ENCODE peak calls at places on chromosome 1, in eight cellular contexts. D is stimulated activated CD4-positive, alpha-beta T cell treated with anti-CD3 and anti-CD28 coated beads, Interleukin-4, amount 100 ng/mL, for 48 hours; S is stomach; V is iPS-NIHi11; G is activated CD8-positive, alpha-beta memory T cell treated with anti-CD3 and anti-CD28 coated beads, Interleukin-2, amount 50 U/mL, for 48 hours; C is memory B cell; Z is NCI-H1105; L is cardiac fibroblast. N is an unnamed sample.
A peak's percentile ranks its signal among the peaks of the same experiment; 100 is the strongest.

GRCh38 chr1:14095001-14095400 is 395.0 kb downstream of the PRDM2 start:
- DNase-seq in L (no peak), S (no peak), G (no peak), V (peak; percentile 79), Z (peak; percentile 34), D (no peak), C (no peak), N (peak; percentile 78)

GRCh38 chr1:54972436-54972835 is 8.0 kb upstream of the TMEM61 start:
- DNase-seq in Z (no peak), C (no peak), S (no peak), V (no peak), D (no peak), L (no peak), G (peak; percentile 26), N (no peak)

GRCh38 chr1:71587961-71588360 is 507.1 kb upstream of the ZRANB2 start:
- DNase-seq in D (no peak), G (no peak), Z (no peak), L (peak; percentile 53), V (no peak), S (no peak), C (no peak), N (peak; percentile 19)

GRCh38 chr1:43358121-43358745 is 548 bp upstream of the CDC20 start:
- DNase-seq in G (no peak), C (no peak), Z (no peak), L (no peak), D (no peak), V (peak; percentile 54), S (no peak), N (peak; percentile 85)

GRCh38 chr1:37267111-37267835 is 207.1 kb upstream of the ZC3H12A start:
- DNase-seq in S (no peak), V (peak; percentile 38), Z (peak; percentile 8), C (no peak), D (no peak), G (no peak), L (no peak), N (peak; percentile 92)

GRCh38 chr1:92291372-92291999 is 7.3 kb downstream of the GLMN start:
- DNase-seq in S (no peak), V (peak; percentile 31), D (no peak), Z (peak; percentile 39), G (no peak), L (peak; percentile 84), C (no peak), N (peak; percentile 79)

GRCh38 chr1:205600085-205600484 is 31.7 kb downstream of the ELK4 start:
- DNase-seq in V (no peak), Z (no peak), C (no peak), S (no peak), L (peak; percentile 70), D (no peak), G (peak; percentile 47), N (no peak)

GRCh38 chr1:75954594-75954993 is 22.4 kb upstream of the ASB17 start:
- DNase-seq in Z (no peak), S (no peak), C (no peak), L (peak; percentile 6), D (no peak), G (no peak), V (no peak), N (no peak)

GRCh38 chr1:66489146-66489545 is 44.8 kb upstream of the SGIP1 start:
- DNase-seq in S (no peak), G (no peak), L (peak; percentile 80), Z (no peak), C (no peak), D (no peak), V (no peak), N (no peak)

GRCh38 chr1:111222308-111223125 is 5.0 kb upstream of the CHI3L2 start:
- DNase-seq in D (peak; percentile 73), V (peak; percentile 91), G (peak; percentile 89), L (peak; percentile 72), S (peak; percentile 86), C (peak; percentile 76), Z (peak; percentile 63), N (peak; percentile 91)

GRCh38 chr1:245180496-245180895 is 25.7 kb downstream of the KIF26B start:
- DNase-seq in L (no peak), S (no peak), C (no peak), V (no peak), D (no peak), G (no peak), Z (no peak), N (no peak)

GRCh38 chr1:229015791-229016190 is 255.1 kb upstream of the RAB4A start:
- DNase-seq in C (no peak), Z (no peak), D (no peak), V (no peak), S (no peak), L (no peak), G (no peak), N (no peak)

GRCh38 chr1:168583571-168583970 is 7.2 kb downstream of the XCL1 start:
- DNase-seq in G (no peak), C (no peak), D (no peak), S (no peak), L (no peak), Z (no peak), V (peak; percentile 19), N (no peak)

GRCh38 chr1:171717080-171717479 is 24.8 kb downstream of the VAMP4 start:
- DNase-seq in S (no peak), G (no peak), L (peak; percentile 33), Z (no peak), C (no peak), D (no peak), V (no peak), N (no peak)

GRCh38 chr1:111404588-111404987 is 22.9 kb downstream of the OVGP1 start:
- DNase-seq in G (no peak), D (no peak), L (no peak), V (no peak), C (peak; percentile 13), S (no peak), Z (no peak), N (peak; percentile 51)

GRCh38 chr1:31627930-31628421 is 10.5 kb downstream of the HCRTR1 start:
- DNase-seq in S (peak; percentile 62), C (no peak), Z (no peak), V (no peak), L (no peak), D (no peak), G (no peak), N (no peak)

GRCh38 chr1:185044981-185045792 is at the start of gene RNF2:
- DNase-seq in G (peak; percentile 88), V (peak; percentile 94), Z (peak; percentile 68), L (peak; percentile 69), S (peak; percentile 80), D (peak; percentile 74), C (peak; percentile 70), N (peak; percentile 99)

GRCh38 chr1:207918571-207918970 is 7.6 kb upstream of the CD34 start:
- DNase-seq in L (no peak), V (no peak), S (no peak), Z (no peak), D (no peak), C (no peak), G (no peak), N (no peak)

GRCh38 chr1:162036156-162036555 is 12.5 kb upstream of the OLFML2B start:
- DNase-seq in C (no peak), L (no peak), V (no peak), D (no peak), S (no peak), G (no peak), Z (no peak), N (peak; percentile 44)

GRCh38 chr1:43822040-43822439 is 111.6 kb upstream of the ARTN start:
- DNase-seq in G (no peak), L (peak; percentile 80), V (no peak), Z (no peak), D (no peak), C (no peak), S (no peak), N (no peak)

N was measured in NCI-H526.